ENCODE peak calls at places on chromosomes 5 and 9, in five cellular contexts. One of them, this sample, is unnamed.

GRCh38 chr5:41754857-41755256 is 115.4 kb downstream of the OXCT1 start:
- DNase-seq in HTR-8/SVneo: no peak
- DNase-seq in ecto neural progenitor cell: no peak
- DNase-seq in stomach: no peak
- DNase-seq in breast epithelium: no peak
- DNase-seq in this sample: no peak

GRCh38 chr5:156149203-156149602 is 177.8 kb upstream of the SGCD start:
- DNase-seq in ecto neural progenitor cell: no peak
- DNase-seq in HTR-8/SVneo: no peak
- DNase-seq in breast epithelium: no peak
- DNase-seq in stomach: no peak
- DNase-seq in this sample: no peak

GRCh38 chr5:167254150-167254549 is 1037.3 kb upstream of the WWC1 start:
- DNase-seq in stomach: no peak
- DNase-seq in HTR-8/SVneo: no peak
- DNase-seq in ecto neural progenitor cell: no peak
- DNase-seq in breast epithelium: no peak
- DNase-seq in this sample: no peak

GRCh38 chr9:1709347-1709746 is 305.8 kb upstream of the SMARCA2 start:
- DNase-seq in ecto neural progenitor cell: no peak
- DNase-seq in breast epithelium: no peak
- DNase-seq in stomach: no peak
- DNase-seq in HTR-8/SVneo: no peak
- DNase-seq in this sample: no peak

GRCh38 chr9:34651876-34652602 is at the start of gene IL11RA:
- DNase-seq in HTR-8/SVneo: peak
- DNase-seq in stomach: peak
- DNase-seq in breast epithelium: peak
- DNase-seq in ecto neural progenitor cell: peak
- DNase-seq in this sample: peak

GRCh38 chr9:33139421-33140228 is 27.5 kb downstream of the B4GALT1 start:
- DNase-seq in ecto neural progenitor cell: no peak
- DNase-seq in HTR-8/SVneo: no peak
- DNase-seq in breast epithelium: no peak
- DNase-seq in stomach: peak
- DNase-seq in this sample: peak

GRCh38 chr9:134370213-134370492 is 43.9 kb downstream of the RXRA start:
- DNase-seq in HTR-8/SVneo: no peak
- DNase-seq in breast epithelium: no peak
- DNase-seq in stomach: no peak
- DNase-seq in ecto neural progenitor cell: no peak
- DNase-seq in this sample: no peak

GRCh38 chr5:83471405-83472212 is at the start of gene VCAN:
- DNase-seq in ecto neural progenitor cell: peak
- DNase-seq in stomach: no peak
- DNase-seq in HTR-8/SVneo: no peak
- DNase-seq in breast epithelium: no peak
- DNase-seq in this sample: peak

GRCh38 chr5:117943521-117943920 is 1044.8 kb downstream of the DTWD2 start:
- DNase-seq in breast epithelium: no peak
- DNase-seq in stomach: no peak
- DNase-seq in HTR-8/SVneo: no peak
- DNase-seq in ecto neural progenitor cell: no peak
- DNase-seq in this sample: no peak

GRCh38 chr9:85158512-85158911 is 489.0 kb downstream of the NTRK2 start:
- DNase-seq in stomach: peak
- DNase-seq in HTR-8/SVneo: no peak
- DNase-seq in ecto neural progenitor cell: no peak
- DNase-seq in breast epithelium: no peak
- DNase-seq in this sample: no peak

GRCh38 chr9:77663754-77664153 is 15.6 kb upstream of the GNA14 start:
- DNase-seq in ecto neural progenitor cell: no peak
- DNase-seq in HTR-8/SVneo: no peak
- DNase-seq in stomach: peak
- DNase-seq in breast epithelium: no peak
- DNase-seq in this sample: peak

GRCh38 chr9:75063556-75064305 is 24.2 kb downstream of the NMRK1 start:
- DNase-seq in stomach: no peak
- DNase-seq in breast epithelium: no peak
- DNase-seq in HTR-8/SVneo: no peak
- DNase-seq in ecto neural progenitor cell: no peak
- DNase-seq in this sample: no peak